ENCODE peak calls at places on chromosomes 1 and 21, in eight cellular contexts. B is bronchial epithelial cell; R is brain microvascular endothelial cell; O is CD8-positive, alpha-beta T cell; P is pancreas; M is iPS DF 6.9; T is left lung; F is tibial nerve. V is an unnamed sample.
A peak's percentile ranks its signal among the peaks of the same experiment; 100 is the strongest.

GRCh38 chr1:52636701-52637695 is 4.0 kb downstream of the SHISAL2A start:
- DNase-seq in R (no peak), B (peak; percentile 60), O (peak; percentile 76), T (peak; percentile 36), P (no peak), M (no peak), F (no peak), V (no peak)

GRCh38 chr1:84525738-84526137 is 19.4 kb upstream of the GNG5 start:
- DNase-seq in B (no peak), R (no peak), F (no peak), M (no peak), O (no peak), T (no peak), P (no peak), V (no peak)

GRCh38 chr1:20100632-20101355 is 18.5 kb downstream of the PLA2G2D start:
- DNase-seq in R (peak; percentile 36), P (no peak), F (peak; percentile 43), T (no peak), B (peak; percentile 55), O (peak; percentile 12), M (no peak), V (peak; percentile 50)

GRCh38 chr1:241507189-241507820 is 12.2 kb downstream of the FH start:
- DNase-seq in P (no peak), O (no peak), R (no peak), T (no peak), B (no peak), M (no peak), F (no peak), V (peak; percentile 12)

GRCh38 chr1:211356723-211357418 is 30.2 kb downstream of the TRAF5 start:
- DNase-seq in P (no peak), R (peak; percentile 51), M (no peak), F (no peak), T (no peak), O (no peak), B (peak; percentile 84), V (peak; percentile 79)

GRCh38 chr21:46078322-46078981 is 19.5 kb upstream of the COL6A2 start:
- DNase-seq in F (peak; percentile 10), P (no peak), B (no peak), O (peak; percentile 4), R (no peak), M (no peak), T (peak; percentile 27), V (peak; percentile 65)

GRCh38 chr1:5811419-5811818 is 180.8 kb downstream of the NPHP4 start:
- DNase-seq in B (no peak), P (no peak), F (no peak), R (no peak), M (no peak), O (no peak), T (no peak), V (no peak)

GRCh38 chr1:235108876-235109275 is 19.8 kb downstream of the TOMM20 start:
- DNase-seq in R (no peak), T (no peak), B (no peak), M (no peak), P (no peak), F (no peak), O (no peak), V (no peak)

GRCh38 chr21:42233067-42233981 is 14.4 kb downstream of the ABCG1 start:
- DNase-seq in P (peak; percentile 41), B (peak; percentile 66), T (peak; percentile 83), R (peak; percentile 18), F (peak; percentile 74), M (no peak), O (peak; percentile 72), V (no peak)

GRCh38 chr21:46468110-46468774 is 9.6 kb downstream of the DIP2A start:
- DNase-seq in T (no peak), R (no peak), P (no peak), M (no peak), F (no peak), O (no peak), B (no peak), V (no peak)

GRCh38 chr1:2068951-2069350 is 18.7 kb downstream of the PRKCZ start:
- DNase-seq in T (no peak), R (no peak), M (no peak), F (no peak), O (no peak), B (no peak), P (no peak), V (no peak)

GRCh38 chr1:240792915-240793525 is 181.1 kb upstream of the GREM2 start:
- DNase-seq in B (no peak), M (no peak), T (no peak), F (no peak), R (no peak), P (no peak), O (no peak), V (no peak)

GRCh38 chr1:175572932-175573871 is 170.2 kb downstream of the TNR start:
- DNase-seq in F (no peak), T (no peak), M (no peak), R (no peak), P (peak; percentile 61), O (no peak), B (no peak), V (no peak)

GRCh38 chr1:233326319-233326994 is 1.1 kb upstream of the MAP3K21 start:
- DNase-seq in B (peak; percentile 4), T (no peak), F (no peak), P (no peak), O (no peak), M (no peak), R (no peak), V (no peak)

GRCh38 chr1:36924282-36924791 is 110.0 kb downstream of the GRIK3 start:
- DNase-seq in B (peak; percentile 5), T (no peak), F (peak; percentile 22), M (peak; percentile 54), O (peak; percentile 24), R (peak; percentile 5), P (peak; percentile 56), V (no peak)

GRCh38 chr1:48018799-48019198 is 21.6 kb upstream of the TRABD2B start:
- DNase-seq in P (no peak), B (peak; percentile 88), T (no peak), M (no peak), F (no peak), O (no peak), R (no peak), V (no peak)

GRCh38 chr21:32727478-32727727 is 410 bp downstream of the SYNJ1 start:
- DNase-seq in F (no peak), T (peak; percentile 46), B (no peak), R (no peak), M (no peak), O (no peak), P (no peak), V (no peak)
- H3K4me3 ChIP-seq in F (peak overlapping the region; percentile 96), T (peak overlapping the region; percentile 87), B (peak overlapping the region; percentile 94), R (peak overlapping the region; percentile 81), M (peak overlapping the region; percentile 99), O (peak overlapping the region; percentile 86), P (peak overlapping the region; percentile 69), V (peak overlapping the region; percentile 85)

GRCh38 chr1:154423988-154424326 is 18.8 kb downstream of the IL6R start:
- DNase-seq in O (no peak), M (no peak), R (no peak), B (no peak), P (no peak), F (no peak), T (no peak), V (no peak)
- H3K4me3 ChIP-seq in O (no peak overlapping the region), M (no peak overlapping the region), R (no peak overlapping the region), B (no peak overlapping the region), P (no peak overlapping the region), F (no peak overlapping the region), T (no peak overlapping the region), V (no peak overlapping the region)

GRCh38 chr1:15064217-15064929 is 89.2 kb upstream of the TMEM51 start:
- DNase-seq in R (no peak), B (peak; percentile 80), F (no peak), O (no peak), M (no peak), T (no peak), P (no peak), V (no peak)

GRCh38 chr1:15063346-15063745 is 90.2 kb upstream of the TMEM51 start:
- DNase-seq in B (no peak), R (no peak), T (no peak), O (no peak), P (no peak), F (no peak), M (no peak), V (no peak)

GRCh38 chr1:15063783-15064182 is 89.8 kb upstream of the TMEM51 start:
- DNase-seq in R (no peak), M (no peak), O (no peak), F (no peak), B (no peak), P (no peak), T (no peak), V (no peak)

GRCh38 chr1:15060104-15060503 is 93.4 kb upstream of the TMEM51 start:
- DNase-seq in M (no peak), T (no peak), B (no peak), R (no peak), P (no peak), F (no peak), O (no peak), V (no peak)

DNA sequence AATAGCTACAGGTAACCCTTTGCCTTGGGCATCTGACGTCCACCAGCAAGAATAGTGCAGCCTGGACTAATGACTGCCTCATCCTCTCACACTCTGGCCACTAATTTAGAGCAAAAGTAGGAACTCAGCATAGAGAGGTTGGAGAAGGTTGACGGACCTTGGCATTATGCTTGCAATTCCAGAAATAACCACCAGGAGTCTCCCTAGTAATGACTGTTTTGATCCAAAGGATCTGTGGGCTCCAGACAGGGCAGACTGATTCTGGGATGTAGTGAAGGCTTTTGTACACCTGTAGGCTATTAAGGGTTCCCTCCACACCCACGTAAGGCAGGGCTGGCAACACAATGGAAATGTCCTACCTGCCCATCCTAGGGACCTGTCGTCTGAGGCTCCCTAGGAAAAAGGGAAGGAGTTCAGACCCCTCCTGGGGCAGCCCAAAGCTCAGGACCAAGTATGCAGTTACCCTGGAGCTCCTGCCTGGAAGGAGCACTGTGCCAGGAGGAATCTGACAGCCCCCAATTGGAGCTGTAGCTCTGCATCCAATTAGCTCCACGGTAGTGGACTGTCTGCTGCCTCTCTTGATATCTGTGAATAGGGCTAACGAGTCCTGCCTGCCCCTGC is 91.0 kb upstream of the TMEM51 start:
- DNase-seq in M (peak; percentile 58), R (no peak), B (no peak), F (no peak), O (no peak), P (no peak), T (no peak), V (no peak)
- H3K4me3 ChIP-seq in M (no peak overlapping the region), R (no peak overlapping the region), B (no peak overlapping the region), F (no peak overlapping the region), O (no peak overlapping the region), P (no peak overlapping the region), T (no peak overlapping the region), V (no peak overlapping the region)

GRCh38 chr1:118958140-118958539 is 30.0 kb downstream of the TBX15 start:
- DNase-seq in R (no peak), B (no peak), P (no peak), T (no peak), M (no peak), O (no peak), F (no peak), V (no peak)

GRCh38 chr1:118949317-118949716 is 38.8 kb downstream of the TBX15 start:
- DNase-seq in F (peak; percentile 37), O (no peak), M (no peak), P (no peak), R (peak; percentile 49), T (no peak), B (no peak), V (peak; percentile 49)

GRCh38 chr1:118958937-118959631 is 29.1 kb downstream of the TBX15 start:
- DNase-seq in F (no peak), B (no peak), R (no peak), T (no peak), P (no peak), M (no peak), O (no peak), V (no peak)

GRCh38 chr1:118951270-118951936 is 36.7 kb downstream of the TBX15 start:
- DNase-seq in O (no peak), R (no peak), P (no peak), F (no peak), T (no peak), M (no peak), B (no peak), V (no peak)

GRCh38 chr1:118954286-118954890 is 33.8 kb downstream of the TBX15 start:
- DNase-seq in T (no peak), M (no peak), R (peak; percentile 20), F (no peak), B (no peak), O (no peak), P (no peak), V (no peak)
- H3K4me3 ChIP-seq in T (no peak overlapping the region), M (no peak overlapping the region), R (no peak overlapping the region), F (no peak overlapping the region), B (no peak overlapping the region), O (no peak overlapping the region), P (no peak overlapping the region), V (no peak overlapping the region)